ENCODE peak calls at places on chromosome 16, in seven cellular contexts. Z is SW480; Y is stimulated activated CD8-positive, alpha-beta memory T cell treated with anti-CD3 and anti-CD28 coated beads, Interleukin-2, amount 100 ng/mL, for 1 hour; F is H54; P is H9; Q is substantia nigra; A is MV-4-11. B is an unnamed sample.

GRCh38 chr16:89522287-89522686 is 14.1 kb downstream of the SPG7 start:
- DNase-seq in Z (no peak), Y (no peak), F (no peak), P (peak; percentile 57), Q (no peak), A (no peak), B (no peak)

GRCh38 chr16:54602666-54603065 is 316.1 kb upstream of the IRX3 start:
- DNase-seq in Z (no peak), Y (no peak), F (no peak), P (no peak), Q (no peak), A (no peak), B (no peak)

GRCh38 chr16:88948781-88949490 is 28.1 kb downstream of the CBFA2T3 start:
- DNase-seq in Z (peak; percentile 31), Y (no peak), F (no peak), P (no peak), Q (no peak), A (no peak), B (no peak)

GRCh38 chr16:79767597-79768280 is 167.2 kb upstream of the MAF start:
- DNase-seq in Z (peak; percentile 13), Y (no peak), F (no peak), P (no peak), Q (no peak), A (no peak), B (no peak)

GRCh38 chr16:30078744-30079143 is 3.0 kb downstream of the PPP4C start:
- DNase-seq in Z (no peak), Y (no peak), F (no peak), P (no peak), Q (no peak), A (no peak), B (no peak)

GRCh38 chr16:79437764-79438728 is 162.5 kb downstream of the MAF start:
- DNase-seq in Z (no peak), Y (no peak), F (no peak), P (peak; percentile 56), Q (peak; percentile 47), A (no peak), B (peak; percentile 92)

GRCh38 chr16:87947356-87948118 is 3.7 kb upstream of the BANP start:
- DNase-seq in Z (no peak), Y (no peak), F (no peak), P (no peak), Q (no peak), A (no peak), B (no peak)

GRCh38 chr16:138049-138417 is 440 bp downstream of the NPRL3 start:
- DNase-seq in Z (no peak), Y (no peak), F (no peak), P (peak; percentile 36), Q (no peak), A (no peak), B (no peak)

GRCh38 chr16:89917773-89918452 is 749 bp upstream of the MC1R start:
- DNase-seq in Z (peak; percentile 97), Y (peak; percentile 60), F (peak; percentile 93), P (peak; percentile 77), Q (peak; percentile 19), A (peak; percentile 77), B (peak; percentile 92)

GRCh38 chr16:81292936-81293335 is 21.8 kb upstream of the GAN start:
- DNase-seq in Z (no peak), Y (no peak), F (no peak), P (no peak), Q (no peak), A (no peak), B (no peak)

GRCh38 chr16:29852654-29853053 is 10.4 kb downstream of the CDIPT start:
- DNase-seq in Z (no peak), Y (no peak), F (no peak), P (no peak), Q (no peak), A (no peak), B (no peak)

GRCh38 chr16:22356930-22357634 is 17.3 kb downstream of the CDR2 start:
- DNase-seq in Z (no peak), Y (no peak), F (no peak), P (no peak), Q (no peak), A (no peak), B (no peak)

GRCh38 chr16:67326472-67327309 is at the start of the genes KCTD19 and LRRC36:
- DNase-seq in Z (peak; percentile 45), Y (peak; percentile 37), F (no peak), P (peak; percentile 97), Q (peak; percentile 19), A (no peak), B (no peak)

GRCh38 chr16:57783116-57783515 is 19.2 kb downstream of the KIFC3 start:
- DNase-seq in Z (no peak), Y (no peak), F (no peak), P (no peak), Q (no peak), A (no peak), B (no peak)

GRCh38 chr16:31696968-31697743 is 169.5 kb downstream of the AHSP start:
- DNase-seq in Z (peak; percentile 52), Y (no peak), F (peak; percentile 25), P (no peak), Q (no peak), A (peak; percentile 35), B (no peak)

GRCh38 chr16:11886881-11887280 is 28.9 kb downstream of the GSPT1 start:
- DNase-seq in Z (no peak), Y (no peak), F (no peak), P (no peak), Q (no peak), A (no peak), B (no peak)

GRCh38 chr16:73040136-73040535 is 7.8 kb downstream of the ZFHX3 start:
- DNase-seq in Z (no peak), Y (no peak), F (no peak), P (peak; percentile 92), Q (no peak), A (no peak), B (no peak)

GRCh38 chr16:84925092-84925772 is 86.1 kb downstream of the ZDHHC7 start:
- DNase-seq in Z (no peak), Y (peak; percentile 34), F (no peak), P (peak; percentile 69), Q (peak; percentile 30), A (peak; percentile 7), B (no peak)

GRCh38 chr16:10619271-10619849 is 39.0 kb upstream of the EMP2 start:
- DNase-seq in Z (peak; percentile 47), Y (no peak), F (no peak), P (peak; percentile 75), Q (no peak), A (no peak), B (no peak)

GRCh38 chr16:66250686-66251405 is 115.6 kb upstream of the CDH5 start:
- DNase-seq in Z (peak; percentile 40), Y (no peak), F (no peak), P (no peak), Q (peak; percentile 53), A (no peak), B (no peak)

GRCh38 chr16:47523342-47524006 is 62.3 kb downstream of the PHKB start:
- DNase-seq in Z (no peak), Y (no peak), F (no peak), P (no peak), Q (no peak), A (peak; percentile 73), B (peak; percentile 31)

GRCh38 chr16:7399296-7399695 is 66.7 kb downstream of the RBFOX1 start:
- DNase-seq in Z (no peak), Y (no peak), F (no peak), P (no peak), Q (no peak), A (no peak), B (no peak)

GRCh38 chr16:19969284-19969683 is 84.6 kb upstream of the GPRC5B start:
- DNase-seq in Z (no peak), Y (no peak), F (no peak), P (peak; percentile 3), Q (no peak), A (no peak), B (no peak)

GRCh38 chr16:88279998-88280397 is 102.8 kb upstream of the ZNF469 start:
- DNase-seq in Z (no peak), Y (no peak), F (no peak), P (no peak), Q (no peak), A (no peak), B (no peak)

GRCh38 chr16:71854369-71854948 is 8.7 kb downstream of the ATXN1L start:
- DNase-seq in Z (no peak), Y (no peak), F (no peak), P (no peak), Q (no peak), A (no peak), B (peak; percentile 61)